ENCODE peak calls at places on chromosome 2, in seven cellular contexts. Z is HCT116; R is activated T-helper 9 cell treated with anti-CD3 and anti-CD28 coated beads, Interleukin-2, amount 50 U/mL, for 16 hours; D is spleen; X is AG10803; W is T-helper 22 cell; E is EL. Q is an unnamed sample.

GRCh38 chr2:159124441-159124911 is 156.0 kb downstream of the TANC1 start:
- DNase-seq in Z (peak), R (no peak), D (no peak), X (peak), W (no peak), E (peak), Q (peak)

GRCh38 chr2:205463626-205464025 is 218.7 kb upstream of the NRP2 start:
- DNase-seq in Z (no peak), R (no peak), D (no peak), X (no peak), W (no peak), E (no peak), Q (no peak)

GRCh38 chr2:207967121-207967520 is 58.2 kb downstream of the PLEKHM3 start:
- DNase-seq in Z (no peak), R (no peak), D (no peak), X (no peak), W (no peak), E (no peak), Q (no peak)

GRCh38 chr2:239880396-239880795 is 144.7 kb downstream of the NDUFA10 start:
- DNase-seq in Z (no peak), R (no peak), D (no peak), X (no peak), W (no peak), E (no peak), Q (no peak)

GRCh38 chr2:48145845-48146452 is 239.7 kb upstream of the FBXO11 start:
- DNase-seq in Z (no peak), R (no peak), D (no peak), X (no peak), W (no peak), E (no peak), Q (no peak)

GRCh38 chr2:51290725-51291124 is 258.8 kb upstream of the NRXN1 start:
- DNase-seq in Z (no peak), R (no peak), D (no peak), X (no peak), W (no peak), E (peak), Q (no peak)

GRCh38 chr2:150141241-150142001 is 346.0 kb downstream of the RND3 start:
- DNase-seq in Z (no peak), R (no peak), D (no peak), X (no peak), W (no peak), E (peak), Q (no peak)

GRCh38 chr2:113155331-113155730 is 18.4 kb upstream of the PSD4 start:
- DNase-seq in Z (no peak), R (no peak), D (no peak), X (no peak), W (no peak), E (no peak), Q (no peak)

GRCh38 chr2:54936766-54937165 is 113.5 kb downstream of the RTN4 start:
- DNase-seq in Z (no peak), R (no peak), D (no peak), X (no peak), W (no peak), E (no peak), Q (no peak)

GRCh38 chr2:170229744-170230143 is 51.8 kb downstream of the MYO3B start:
- DNase-seq in Z (no peak), R (no peak), D (no peak), X (no peak), W (no peak), E (no peak), Q (no peak)

Q was measured in Panc1.